ENCODE peak calls at places on chromosome 4, in seven cellular contexts. T, W, H, K, N, L and J are unnamed samples.

GRCh38 chr4:84691800-84692199 is 108.9 kb downstream of the CDS1 start:
- DNase-seq in T (no peak), W (no peak), H (no peak), K (no peak), N (no peak), L (no peak), J (no peak)

GRCh38 chr4:37424753-37425152 is 180.2 kb downstream of the NWD2 start:
- DNase-seq in T (no peak), W (no peak), H (no peak), K (no peak), N (no peak), L (no peak), J (no peak)

GRCh38 chr4:3676196-3676595 is 90.0 kb upstream of the ADRA2C start:
- DNase-seq in T (no peak), W (no peak), H (no peak), K (no peak), N (no peak), L (no peak), J (no peak)

GRCh38 chr4:48947731-48948130 is 38.3 kb upstream of the CWH43 start:
- DNase-seq in T (no peak), W (no peak), H (no peak), K (no peak), N (no peak), L (no peak), J (no peak)

GRCh38 chr4:2186133-2186864 is 55.6 kb downstream of the HAUS3 start:
- DNase-seq in T (no peak), W (no peak), H (peak; percentile 9), K (peak; percentile 24), N (no peak), L (no peak), J (no peak)

GRCh38 chr4:40264497-40264896 is 67.7 kb downstream of the RHOH start:
- DNase-seq in T (no peak), W (no peak), H (no peak), K (peak; percentile 86), N (no peak), L (peak; percentile 54), J (no peak)

GRCh38 chr4:1445716-1446445 is 39.6 kb upstream of the NKX1-1 start:
- DNase-seq in T (no peak), W (no peak), H (no peak), K (no peak), N (no peak), L (no peak), J (no peak)

GRCh38 chr4:16253127-16253960 is 27.1 kb upstream of the TAPT1 start:
- DNase-seq in T (no peak), W (no peak), H (no peak), K (peak; percentile 91), N (peak; percentile 4), L (peak; percentile 87), J (no peak)

GRCh38 chr4:7691992-7692391 is 247.7 kb downstream of the AFAP1 start:
- DNase-seq in T (peak; percentile 68), W (no peak), H (no peak), K (peak; percentile 25), N (no peak), L (peak; percentile 14), J (no peak)

GRCh38 chr4:37244583-37245390 is at the start of gene NWD2:
- DNase-seq in T (peak; percentile 50), W (no peak), H (no peak), K (no peak), N (no peak), L (no peak), J (no peak)

GRCh38 chr4:153084939-153085630 is 119.2 kb upstream of the TRIM2 start:
- DNase-seq in T (peak; percentile 82), W (no peak), H (peak; percentile 68), K (peak; percentile 60), N (peak; percentile 43), L (peak; percentile 51), J (no peak)

GRCh38 chr4:1459664-1460511 is 53.6 kb upstream of the NKX1-1 start:
- DNase-seq in T (no peak), W (no peak), H (no peak), K (no peak), N (no peak), L (no peak), J (no peak)

GRCh38 chr4:151488968-151489367 is 80.0 kb downstream of the FHIP1A start:
- DNase-seq in T (no peak), W (no peak), H (no peak), K (no peak), N (no peak), L (no peak), J (no peak)

GRCh38 chr4:100189820-100190642 is at the start of gene DDIT4L:
- DNase-seq in T (peak; percentile 37), W (no peak), H (no peak), K (peak; percentile 40), N (no peak), L (peak; percentile 21), J (no peak)

GRCh38 chr4:76950846-76951321 is 1.3 kb downstream of the SEPTIN11 start:
- DNase-seq in T (peak; percentile 30), W (no peak), H (peak; percentile 7), K (peak; percentile 42), N (no peak), L (peak; percentile 46), J (no peak)

GRCh38 chr4:76951333-76952033 is 1.9 kb downstream of the SEPTIN11 start:
- DNase-seq in T (no peak), W (no peak), H (no peak), K (no peak), N (no peak), L (peak; percentile 34), J (no peak)

GRCh38 chr4:76949293-76950051 is at the start of gene SEPTIN11:
- DNase-seq in T (peak; percentile 92), W (peak; percentile 95), H (peak; percentile 87), K (peak; percentile 90), N (no peak), L (peak; percentile 89), J (peak; percentile 80)

GRCh38 chr4:76948441-76949292 is 885 bp upstream of the SEPTIN11 start:
- DNase-seq in T (peak; percentile 77), W (no peak), H (peak; percentile 19), K (peak; percentile 65), N (no peak), L (peak; percentile 75), J (peak; percentile 56)

DNA sequence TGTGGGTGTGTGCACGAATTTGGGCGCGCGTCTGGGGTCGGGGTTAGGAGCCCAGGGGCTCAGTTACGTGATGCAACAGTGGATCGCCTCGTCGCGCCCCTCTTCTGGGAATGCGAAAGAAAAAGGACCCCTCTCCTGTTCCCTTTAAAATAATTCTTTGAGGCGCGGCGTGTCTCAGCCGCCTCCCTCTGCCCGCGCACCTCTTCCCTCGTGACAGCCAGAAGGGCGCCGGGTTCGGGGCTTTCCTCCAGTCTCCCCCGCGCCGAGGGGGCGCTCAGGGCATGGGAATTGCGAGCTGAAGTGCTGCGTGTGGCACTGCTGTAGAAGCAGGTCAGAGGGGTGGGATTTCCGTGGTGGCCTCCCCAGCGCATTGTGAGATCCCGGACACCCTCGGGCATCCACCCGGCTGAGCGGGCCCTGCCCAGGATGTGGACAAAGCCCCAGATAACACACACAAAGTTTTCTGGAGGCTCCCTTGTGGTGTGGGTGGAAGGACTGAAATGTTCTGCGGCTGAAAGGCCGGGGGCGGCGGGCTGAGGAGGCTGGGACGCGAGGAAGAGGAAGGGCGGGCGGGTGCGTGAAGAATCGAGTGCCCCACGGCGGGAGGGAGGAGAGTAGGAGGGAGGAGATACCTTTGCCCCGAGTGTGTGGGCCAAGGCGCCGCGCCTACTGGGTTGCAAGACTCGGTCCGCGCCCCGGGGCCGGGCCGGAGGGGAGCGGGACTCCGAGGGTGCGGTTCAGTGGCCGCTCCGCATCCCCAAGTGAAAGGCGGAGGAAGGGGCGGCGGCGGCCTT is 697 bp downstream of the SEPTIN11 start:
- DNase-seq in T (peak; percentile 50), W (no peak), H (peak; percentile 43), K (peak; percentile 48), N (no peak), L (peak; percentile 34), J (no peak)
- TF ChIP-seq CTCF in T (no peak), W (no peak), H (peak; percentile 35), K (no peak), N (no peak), L (no peak), J (no peak)

GRCh38 chr4:169050308-169050707 is 40.3 kb upstream of the CBR4 start:
- DNase-seq in T (peak; percentile 54), W (no peak), H (no peak), K (no peak), N (no peak), L (no peak), J (no peak)

GRCh38 chr4:169058312-169058711 is 48.3 kb upstream of the CBR4 start:
- DNase-seq in T (no peak), W (no peak), H (no peak), K (no peak), N (no peak), L (no peak), J (no peak)

GRCh38 chr4:169051936-169052335 is 41.9 kb upstream of the CBR4 start:
- DNase-seq in T (no peak), W (no peak), H (no peak), K (no peak), N (no peak), L (peak; percentile 64), J (no peak)

GRCh38 chr4:169051331-169051730 is 41.3 kb upstream of the CBR4 start:
- DNase-seq in T (no peak), W (no peak), H (no peak), K (no peak), N (no peak), L (no peak), J (no peak)

DNA sequence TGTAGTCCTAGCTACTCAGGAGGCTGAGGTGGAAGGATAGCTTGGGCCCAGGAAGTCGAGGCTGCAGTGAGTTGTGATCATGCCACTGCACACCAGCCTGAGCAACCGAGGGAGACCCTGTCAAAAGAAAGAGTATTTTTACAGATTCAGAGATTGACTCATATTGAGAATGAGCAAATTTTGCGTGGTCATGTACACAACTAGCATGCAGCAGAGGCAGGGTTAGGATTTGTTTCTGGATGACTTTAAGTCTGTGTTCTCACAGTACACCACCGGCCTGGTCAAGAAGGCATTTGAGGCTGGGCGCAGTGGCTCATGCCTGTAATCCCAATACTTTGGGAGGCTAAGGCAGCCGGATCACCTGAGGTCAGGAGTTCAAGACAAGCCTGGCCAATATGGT is 44.8 kb upstream of the CBR4 start:
- DNase-seq in T (no peak), W (no peak), H (no peak), K (no peak), N (no peak), L (no peak), J (no peak)
- H3K4me3 ChIP-seq in T (no peak overlapping the region), W (no peak overlapping the region), H (no peak overlapping the region), K (no peak overlapping the region), N (no peak overlapping the region), L (no peak overlapping the region), J (no peak overlapping the region)

GRCh38 chr4:94744830-94745229 is 12.9 kb upstream of the BMPR1B start:
- DNase-seq in T (no peak), W (no peak), H (no peak), K (no peak), N (no peak), L (no peak), J (no peak)

GRCh38 chr4:94743838-94744237 is 13.9 kb upstream of the BMPR1B start:
- DNase-seq in T (no peak), W (no peak), H (no peak), K (no peak), N (no peak), L (no peak), J (no peak)

GRCh38 chr4:94741304-94741703 is 16.5 kb upstream of the BMPR1B start:
- DNase-seq in T (no peak), W (no peak), H (no peak), K (peak; percentile 24), N (no peak), L (no peak), J (no peak)

GRCh38 chr4:94746746-94747145 is 11.0 kb upstream of the BMPR1B start:
- DNase-seq in T (no peak), W (no peak), H (no peak), K (no peak), N (no peak), L (no peak), J (no peak)
- TF ChIP-seq CTCF in T (no peak), W (no peak), H (no peak), K (peak; percentile 17), N (no peak), L (no peak), J (no peak)

GRCh38 chr4:42653606-42654560 is 3.0 kb downstream of the ATP8A1 start:
- DNase-seq in T (no peak), W (no peak), H (no peak), K (peak; percentile 20), N (no peak), L (peak; percentile 8), J (no peak)
- H3K4me3 ChIP-seq in T (no peak overlapping the region), W (no peak overlapping the region), H (peak overlapping the region; percentile 98), K (no peak overlapping the region), N (no peak overlapping the region), L (no peak overlapping the region), J (peak overlapping the region; percentile 99)